ENCODE peak calls at places on chromosomes 1 and 21, in seven cellular contexts. I, C, U, O, M, X and S are unnamed samples.

GRCh38 chr1:155206891-155207577 is 663 bp downstream of the THBS3 start:
- DNase-seq in I (peak), C (peak), U (peak), O (peak), M (peak), X (peak), S (peak)

GRCh38 chr1:175471039-175471800 is 272.2 kb downstream of the TNR start:
- DNase-seq in I (no peak), C (no peak), U (no peak), O (no peak), M (no peak), X (no peak), S (no peak)

GRCh38 chr21:40385883-40386282 is 461.1 kb downstream of the DSCAM start:
- DNase-seq in I (no peak), C (no peak), U (no peak), O (no peak), M (no peak), X (no peak), S (no peak)

GRCh38 chr1:182249201-182249676 is 142.4 kb downstream of the GLUL start:
- DNase-seq in I (peak), C (no peak), U (no peak), O (no peak), M (peak), X (no peak), S (no peak)

GRCh38 chr1:156931553-156931952 is 11.1 kb downstream of the LRRC71 start:
- DNase-seq in I (no peak), C (no peak), U (no peak), O (no peak), M (no peak), X (no peak), S (no peak)

GRCh38 chr1:100353073-100353801 is 931 bp downstream of the CDC14A start:
- DNase-seq in I (peak), C (peak), U (peak), O (peak), M (peak), X (no peak), S (no peak)

GRCh38 chr1:212962509-212962908 is 12.2 kb downstream of the VASH2 start:
- DNase-seq in I (no peak), C (no peak), U (no peak), O (no peak), M (no peak), X (no peak), S (no peak)

GRCh38 chr1:160084771-160085321 is 3.5 kb downstream of the KCNJ9 start:
- DNase-seq in I (no peak), C (no peak), U (no peak), O (no peak), M (no peak), X (no peak), S (no peak)

GRCh38 chr1:151266821-151267220 is 12.3 kb downstream of the PSMD4 start:
- DNase-seq in I (no peak), C (no peak), U (no peak), O (no peak), M (no peak), X (no peak), S (no peak)

GRCh38 chr1:153699116-153699515 is 20.6 kb downstream of the NPR1 start:
- DNase-seq in I (no peak), C (no peak), U (no peak), O (no peak), M (no peak), X (peak), S (no peak)

GRCh38 chr1:11749203-11749689 is 12.7 kb upstream of the C1orf167 start:
- DNase-seq in I (peak), C (no peak), U (peak), O (no peak), M (peak), X (no peak), S (no peak)

GRCh38 chr1:220426989-220427388 is 100.9 kb upstream of the MARK1 start:
- DNase-seq in I (no peak), C (no peak), U (no peak), O (no peak), M (no peak), X (no peak), S (no peak)

GRCh38 chr21:43825610-43825935 is 36.2 kb downstream of the RRP1 start:
- DNase-seq in I (no peak), C (no peak), U (no peak), O (no peak), M (no peak), X (no peak), S (no peak)

GRCh38 chr21:45822002-45822397 is 159.6 kb upstream of the COL6A1 start:
- DNase-seq in I (no peak), C (no peak), U (no peak), O (no peak), M (no peak), X (no peak), S (no peak)

GRCh38 chr1:174217787-174218574 is 58.7 kb downstream of the RABGAP1L start:
- DNase-seq in I (peak), C (no peak), U (no peak), O (no peak), M (peak), X (peak), S (peak)

GRCh38 chr1:224490540-224491537 is 56.2 kb upstream of the WDR26 start:
- DNase-seq in I (no peak), C (no peak), U (no peak), O (no peak), M (no peak), X (no peak), S (no peak)

GRCh38 chr1:18900303-18900841 is 2.0 kb downstream of the ALDH4A1 start:
- DNase-seq in I (no peak), C (no peak), U (no peak), O (no peak), M (no peak), X (no peak), S (no peak)

GRCh38 chr1:39243302-39243701 is 38.8 kb downstream of the MACF1 start:
- DNase-seq in I (no peak), C (no peak), U (no peak), O (no peak), M (no peak), X (no peak), S (no peak)

GRCh38 chr1:117312453-117313138 is 54.7 kb upstream of the MAN1A2 start:
- DNase-seq in I (peak), C (no peak), U (no peak), O (no peak), M (no peak), X (no peak), S (peak)

GRCh38 chr1:200040516-200041138 is 13.1 kb downstream of the NR5A2 start:
- DNase-seq in I (no peak), C (no peak), U (no peak), O (no peak), M (no peak), X (no peak), S (no peak)

GRCh38 chr1:76074321-76075187 is at the start of gene ST6GALNAC3:
- DNase-seq in I (peak), C (peak), U (peak), O (peak), M (peak), X (no peak), S (no peak)

GRCh38 chr1:193658711-193659110 is 472.3 kb upstream of the B3GALT2 start:
- DNase-seq in I (no peak), C (no peak), U (no peak), O (no peak), M (no peak), X (no peak), S (no peak)

GRCh38 chr1:180925471-180926051 is 12.9 kb downstream of the KIAA1614 start:
- DNase-seq in I (no peak), C (no peak), U (no peak), O (no peak), M (peak), X (no peak), S (no peak)

GRCh38 chr1:110234691-110235090 is 24.6 kb downstream of the KCNC4 start:
- DNase-seq in I (no peak), C (no peak), U (no peak), O (no peak), M (no peak), X (no peak), S (no peak)

GRCh38 chr1:14294006-14294405 is 304.5 kb upstream of the KAZN start:
- DNase-seq in I (no peak), C (no peak), U (no peak), O (no peak), M (no peak), X (no peak), S (no peak)